ENCODE peak calls at places on chromosome 20, in ten cellular contexts. One of them, this sample, is unnamed.
A peak's percentile ranks its signal among the peaks of the same experiment; 100 is the strongest.

GRCh38 chr20:2917266-2917665 is 44.0 kb downstream of the PTPRA start:
- DNase-seq in activated T-cell treated with anti-CD3 and anti-CD28 coated beads, Interleukin-2, amount 50 U/mL, for 4 hours: no peak
- DNase-seq in NCI-H1930: no peak
- DNase-seq in activated naive CD4-positive, alpha-beta T cell: no peak
- DNase-seq in Right ventricle myocardium inferior: no peak
- DNase-seq in cardiac fibroblast: no peak
- DNase-seq in IMR-90: no peak
- DNase-seq in PC-3: no peak
- DNase-seq in esophagus muscularis mucosa: no peak
- DNase-seq in T-helper 9 cell: no peak
- DNase-seq in this sample: no peak

GRCh38 chr20:34703573-34704176 is 469 bp upstream of the TP53INP2 start:
- DNase-seq in activated T-cell treated with anti-CD3 and anti-CD28 coated beads, Interleukin-2, amount 50 U/mL, for 4 hours: no peak
- DNase-seq in PC-3: peak; percentile 48
- DNase-seq in IMR-90: peak; percentile 37
- DNase-seq in T-helper 9 cell: no peak
- DNase-seq in Right ventricle myocardium inferior: peak; percentile 69
- DNase-seq in activated naive CD4-positive, alpha-beta T cell: no peak
- DNase-seq in esophagus muscularis mucosa: no peak
- DNase-seq in NCI-H1930: no peak
- DNase-seq in cardiac fibroblast: peak; percentile 44
- DNase-seq in this sample: peak; percentile 37

GRCh38 chr20:57785720-57786119 is 75.9 kb upstream of the PMEPA1 start:
- DNase-seq in IMR-90: no peak
- DNase-seq in activated T-cell treated with anti-CD3 and anti-CD28 coated beads, Interleukin-2, amount 50 U/mL, for 4 hours: no peak
- DNase-seq in T-helper 9 cell: no peak
- DNase-seq in cardiac fibroblast: no peak
- DNase-seq in PC-3: peak; percentile 25
- DNase-seq in NCI-H1930: no peak
- DNase-seq in Right ventricle myocardium inferior: no peak
- DNase-seq in activated naive CD4-positive, alpha-beta T cell: no peak
- DNase-seq in esophagus muscularis mucosa: no peak
- DNase-seq in this sample: no peak

GRCh38 chr20:40672095-40672494 is 16.9 kb downstream of the MAFB start:
- DNase-seq in NCI-H1930: no peak
- DNase-seq in T-helper 9 cell: no peak
- DNase-seq in cardiac fibroblast: no peak
- DNase-seq in PC-3: no peak
- DNase-seq in activated T-cell treated with anti-CD3 and anti-CD28 coated beads, Interleukin-2, amount 50 U/mL, for 4 hours: no peak
- DNase-seq in IMR-90: no peak
- DNase-seq in Right ventricle myocardium inferior: no peak
- DNase-seq in esophagus muscularis mucosa: no peak
- DNase-seq in activated naive CD4-positive, alpha-beta T cell: no peak
- DNase-seq in this sample: no peak

GRCh38 chr20:3165473-3166337 is 6.0 kb upstream of the FASTKD5 start:
- DNase-seq in T-helper 9 cell: no peak
- DNase-seq in activated T-cell treated with anti-CD3 and anti-CD28 coated beads, Interleukin-2, amount 50 U/mL, for 4 hours: no peak
- DNase-seq in IMR-90: peak; percentile 63
- DNase-seq in NCI-H1930: no peak
- DNase-seq in activated naive CD4-positive, alpha-beta T cell: no peak
- DNase-seq in esophagus muscularis mucosa: no peak
- DNase-seq in PC-3: peak; percentile 35
- DNase-seq in cardiac fibroblast: peak; percentile 81
- DNase-seq in Right ventricle myocardium inferior: peak; percentile 87
- DNase-seq in this sample: peak; percentile 65

GRCh38 chr20:48638546-48638945 is 189.3 kb downstream of the PREX1 start:
- DNase-seq in PC-3: peak; percentile 59
- DNase-seq in Right ventricle myocardium inferior: peak; percentile 15
- DNase-seq in IMR-90: peak; percentile 51
- DNase-seq in T-helper 9 cell: no peak
- DNase-seq in cardiac fibroblast: peak; percentile 45
- DNase-seq in esophagus muscularis mucosa: no peak
- DNase-seq in activated T-cell treated with anti-CD3 and anti-CD28 coated beads, Interleukin-2, amount 50 U/mL, for 4 hours: no peak
- DNase-seq in activated naive CD4-positive, alpha-beta T cell: no peak
- DNase-seq in NCI-H1930: no peak
- DNase-seq in this sample: no peak

GRCh38 chr20:51586005-51586440 is 43.5 kb upstream of the NFATC2 start:
- DNase-seq in cardiac fibroblast: peak; percentile 73
- DNase-seq in PC-3: peak; percentile 65
- DNase-seq in NCI-H1930: no peak
- DNase-seq in Right ventricle myocardium inferior: no peak
- DNase-seq in T-helper 9 cell: no peak
- DNase-seq in IMR-90: peak; percentile 83
- DNase-seq in activated T-cell treated with anti-CD3 and anti-CD28 coated beads, Interleukin-2, amount 50 U/mL, for 4 hours: no peak
- DNase-seq in esophagus muscularis mucosa: no peak
- DNase-seq in activated naive CD4-positive, alpha-beta T cell: no peak
- DNase-seq in this sample: no peak

GRCh38 chr20:50958733-50959542 is at the start of gene MOCS3:
- DNase-seq in cardiac fibroblast: peak; percentile 96
- DNase-seq in IMR-90: peak; percentile 93
- DNase-seq in NCI-H1930: peak; percentile 78
- DNase-seq in PC-3: peak; percentile 98
- DNase-seq in activated naive CD4-positive, alpha-beta T cell: peak; percentile 80
- DNase-seq in esophagus muscularis mucosa: peak; percentile 95
- DNase-seq in activated T-cell treated with anti-CD3 and anti-CD28 coated beads, Interleukin-2, amount 50 U/mL, for 4 hours: peak; percentile 72
- DNase-seq in Right ventricle myocardium inferior: peak; percentile 81
- DNase-seq in T-helper 9 cell: peak; percentile 73
- DNase-seq in this sample: peak; percentile 95

GRCh38 chr20:3168079-3168828 is 5.1 kb downstream of the LZTS3 start:
- DNase-seq in T-helper 9 cell: no peak
- DNase-seq in PC-3: no peak
- DNase-seq in activated naive CD4-positive, alpha-beta T cell: peak; percentile 28
- DNase-seq in Right ventricle myocardium inferior: peak; percentile 67
- DNase-seq in NCI-H1930: no peak
- DNase-seq in esophagus muscularis mucosa: no peak
- DNase-seq in activated T-cell treated with anti-CD3 and anti-CD28 coated beads, Interleukin-2, amount 50 U/mL, for 4 hours: no peak
- DNase-seq in IMR-90: no peak
- DNase-seq in cardiac fibroblast: no peak
- DNase-seq in this sample: no peak

GRCh38 chr20:51193066-51193772 is 170.3 kb upstream of the KCNG1 start:
- DNase-seq in activated T-cell treated with anti-CD3 and anti-CD28 coated beads, Interleukin-2, amount 50 U/mL, for 4 hours: no peak
- DNase-seq in esophagus muscularis mucosa: no peak
- DNase-seq in cardiac fibroblast: no peak
- DNase-seq in NCI-H1930: no peak
- DNase-seq in PC-3: peak; percentile 85
- DNase-seq in T-helper 9 cell: no peak
- DNase-seq in activated naive CD4-positive, alpha-beta T cell: no peak
- DNase-seq in Right ventricle myocardium inferior: no peak
- DNase-seq in IMR-90: peak; percentile 78
- DNase-seq in this sample: no peak

GRCh38 chr20:57770852-57771746 is 61.3 kb upstream of the PMEPA1 start:
- DNase-seq in Right ventricle myocardium inferior: no peak
- DNase-seq in PC-3: no peak
- DNase-seq in T-helper 9 cell: no peak
- DNase-seq in cardiac fibroblast: no peak
- DNase-seq in IMR-90: no peak
- DNase-seq in esophagus muscularis mucosa: no peak
- DNase-seq in activated T-cell treated with anti-CD3 and anti-CD28 coated beads, Interleukin-2, amount 50 U/mL, for 4 hours: no peak
- DNase-seq in NCI-H1930: no peak
- DNase-seq in activated naive CD4-positive, alpha-beta T cell: no peak
- DNase-seq in this sample: no peak

GRCh38 chr20:63537525-63538203 is 488 bp upstream of the PTK6 start:
- DNase-seq in esophagus muscularis mucosa: peak; percentile 96
- DNase-seq in NCI-H1930: peak; percentile 67
- DNase-seq in cardiac fibroblast: peak; percentile 94
- DNase-seq in T-helper 9 cell: peak; percentile 85
- DNase-seq in activated naive CD4-positive, alpha-beta T cell: peak; percentile 87
- DNase-seq in PC-3: peak; percentile 98
- DNase-seq in IMR-90: peak; percentile 86
- DNase-seq in activated T-cell treated with anti-CD3 and anti-CD28 coated beads, Interleukin-2, amount 50 U/mL, for 4 hours: peak; percentile 91
- DNase-seq in Right ventricle myocardium inferior: peak; percentile 92
- DNase-seq in this sample: peak; percentile 85

GRCh38 chr20:35952480-35953410 is 1.6 kb downstream of the SCAND1 start:
- DNase-seq in T-helper 9 cell: no peak
- DNase-seq in IMR-90: peak; percentile 66
- DNase-seq in esophagus muscularis mucosa: no peak
- DNase-seq in cardiac fibroblast: peak; percentile 33
- DNase-seq in activated naive CD4-positive, alpha-beta T cell: no peak
- DNase-seq in NCI-H1930: no peak
- DNase-seq in Right ventricle myocardium inferior: no peak
- DNase-seq in PC-3: peak; percentile 43
- DNase-seq in activated T-cell treated with anti-CD3 and anti-CD28 coated beads, Interleukin-2, amount 50 U/mL, for 4 hours: no peak
- DNase-seq in this sample: no peak

GRCh38 chr20:20360464-20360863 is 7.4 kb upstream of the INSM1 start:
- DNase-seq in T-helper 9 cell: no peak
- DNase-seq in Right ventricle myocardium inferior: no peak
- DNase-seq in IMR-90: peak; percentile 69
- DNase-seq in NCI-H1930: peak; percentile 50
- DNase-seq in esophagus muscularis mucosa: no peak
- DNase-seq in activated naive CD4-positive, alpha-beta T cell: no peak
- DNase-seq in cardiac fibroblast: peak; percentile 76
- DNase-seq in PC-3: peak; percentile 89
- DNase-seq in activated T-cell treated with anti-CD3 and anti-CD28 coated beads, Interleukin-2, amount 50 U/mL, for 4 hours: no peak
- DNase-seq in this sample: peak; percentile 80

GRCh38 chr20:37902504-37903313 is at the start of gene VSTM2L:
- DNase-seq in Right ventricle myocardium inferior: no peak
- DNase-seq in PC-3: peak; percentile 72
- DNase-seq in T-helper 9 cell: no peak
- DNase-seq in activated naive CD4-positive, alpha-beta T cell: no peak
- DNase-seq in cardiac fibroblast: peak; percentile 74
- DNase-seq in esophagus muscularis mucosa: no peak
- DNase-seq in IMR-90: peak; percentile 47
- DNase-seq in NCI-H1930: no peak
- DNase-seq in activated T-cell treated with anti-CD3 and anti-CD28 coated beads, Interleukin-2, amount 50 U/mL, for 4 hours: no peak
- DNase-seq in this sample: peak; percentile 91

GRCh38 chr20:44745560-44746366 is at the start of gene KCNK15:
- DNase-seq in T-helper 9 cell: peak; percentile 4
- DNase-seq in esophagus muscularis mucosa: no peak
- DNase-seq in PC-3: peak; percentile 16
- DNase-seq in activated T-cell treated with anti-CD3 and anti-CD28 coated beads, Interleukin-2, amount 50 U/mL, for 4 hours: peak; percentile 38
- DNase-seq in activated naive CD4-positive, alpha-beta T cell: peak; percentile 16
- DNase-seq in Right ventricle myocardium inferior: no peak
- DNase-seq in IMR-90: peak; percentile 17
- DNase-seq in NCI-H1930: no peak
- DNase-seq in cardiac fibroblast: peak; percentile 36
- DNase-seq in this sample: no peak

GRCh38 chr20:64129146-64129782 is 21.9 kb upstream of the NPBWR2 start:
- DNase-seq in esophagus muscularis mucosa: no peak
- DNase-seq in Right ventricle myocardium inferior: no peak
- DNase-seq in IMR-90: no peak
- DNase-seq in NCI-H1930: no peak
- DNase-seq in T-helper 9 cell: no peak
- DNase-seq in cardiac fibroblast: no peak
- DNase-seq in activated naive CD4-positive, alpha-beta T cell: no peak
- DNase-seq in activated T-cell treated with anti-CD3 and anti-CD28 coated beads, Interleukin-2, amount 50 U/mL, for 4 hours: no peak
- DNase-seq in PC-3: no peak
- DNase-seq in this sample: no peak

GRCh38 chr20:21640556-21640955 is 64.9 kb upstream of the PAX1 start:
- DNase-seq in activated T-cell treated with anti-CD3 and anti-CD28 coated beads, Interleukin-2, amount 50 U/mL, for 4 hours: no peak
- DNase-seq in activated naive CD4-positive, alpha-beta T cell: no peak
- DNase-seq in IMR-90: no peak
- DNase-seq in Right ventricle myocardium inferior: no peak
- DNase-seq in esophagus muscularis mucosa: no peak
- DNase-seq in PC-3: peak; percentile 49
- DNase-seq in NCI-H1930: peak; percentile 28
- DNase-seq in T-helper 9 cell: no peak
- DNase-seq in cardiac fibroblast: no peak
- DNase-seq in this sample: peak; percentile 34

GRCh38 chr20:44041001-44041400 is 126.3 kb downstream of the TOX2 start:
- DNase-seq in NCI-H1930: no peak
- DNase-seq in Right ventricle myocardium inferior: no peak
- DNase-seq in activated T-cell treated with anti-CD3 and anti-CD28 coated beads, Interleukin-2, amount 50 U/mL, for 4 hours: no peak
- DNase-seq in PC-3: no peak
- DNase-seq in T-helper 9 cell: no peak
- DNase-seq in cardiac fibroblast: no peak
- DNase-seq in activated naive CD4-positive, alpha-beta T cell: no peak
- DNase-seq in IMR-90: no peak
- DNase-seq in esophagus muscularis mucosa: peak; percentile 45
- DNase-seq in this sample: no peak

GRCh38 chr20:43959920-43960227 is 45.2 kb downstream of the TOX2 start:
- DNase-seq in PC-3: no peak
- DNase-seq in esophagus muscularis mucosa: no peak
- DNase-seq in cardiac fibroblast: no peak
- DNase-seq in activated naive CD4-positive, alpha-beta T cell: no peak
- DNase-seq in NCI-H1930: no peak
- DNase-seq in T-helper 9 cell: no peak
- DNase-seq in activated T-cell treated with anti-CD3 and anti-CD28 coated beads, Interleukin-2, amount 50 U/mL, for 4 hours: no peak
- DNase-seq in Right ventricle myocardium inferior: no peak
- DNase-seq in IMR-90: no peak
- DNase-seq in this sample: no peak